ENCODE peak calls at places on chromosomes 3 and 15, in nine cellular contexts. C, S, M, D, P, K, U, Y and T are unnamed samples.

GRCh38 chr15:85768595-85769168 is 26.0 kb downstream of the KLHL25 start:
- DNase-seq in M (no peak), K (no peak), S (no peak), D (no peak), U (no peak), C (no peak), Y (no peak), P (no peak), T (no peak)

GRCh38 chr3:120855665-120856437 is 52.2 kb upstream of the STXBP5L start:
- DNase-seq in P (no peak), C (no peak), U (no peak), S (peak; percentile 74), D (no peak), K (peak; percentile 97), M (peak; percentile 82), Y (no peak), T (peak; percentile 52)

GRCh38 chr3:10349801-10350200 is 28.9 kb upstream of the SEC13 start:
- DNase-seq in P (no peak), Y (no peak), D (no peak), K (no peak), S (no peak), M (no peak), C (no peak), U (no peak), T (no peak)

GRCh38 chr3:153422314-153422713 is 260.3 kb downstream of the RAP2B start:
- DNase-seq in Y (no peak), C (no peak), U (no peak), D (no peak), M (no peak), P (no peak), S (no peak), K (no peak), T (no peak)

GRCh38 chr3:100184960-100185566 is 70.8 kb upstream of the FILIP1L start:
- DNase-seq in P (no peak), U (no peak), S (no peak), M (no peak), C (no peak), D (peak; percentile 26), Y (no peak), K (no peak), T (no peak)

GRCh38 chr15:74433592-74434259 is at the start of gene SEMA7A:
- DNase-seq in P (peak; percentile 92), K (peak; percentile 80), C (peak; percentile 80), S (peak; percentile 71), U (peak; percentile 74), M (peak; percentile 83), D (peak; percentile 83), Y (peak; percentile 88), T (peak; percentile 87)

GRCh38 chr3:44862221-44862637 is 517 bp downstream of the TMEM42 start:
- DNase-seq in Y (no peak), D (no peak), K (no peak), C (peak; percentile 8), U (peak; percentile 26), S (peak; percentile 19), M (peak; percentile 11), P (no peak), T (no peak)

GRCh38 chr3:139111392-139112229 is 66.9 kb upstream of the PRR23C start:
- DNase-seq in U (peak; percentile 79), K (peak; percentile 74), P (peak; percentile 75), D (peak; percentile 55), S (peak; percentile 55), M (peak; percentile 58), Y (peak; percentile 72), C (peak; percentile 51), T (peak; percentile 81)

GRCh38 chr3:156359337-156359736 is 195.6 kb downstream of the SSR3 start:
- DNase-seq in P (no peak), D (no peak), Y (no peak), U (no peak), S (no peak), M (no peak), C (no peak), K (no peak), T (no peak)

GRCh38 chr15:60580650-60581415 is 101.9 kb upstream of the ICE2 start:
- DNase-seq in U (no peak), K (peak; percentile 19), P (no peak), M (no peak), Y (no peak), C (no peak), S (no peak), D (no peak), T (no peak)

GRCh38 chr15:92650256-92650655 is 5.3 kb downstream of the FAM174B start:
- DNase-seq in S (no peak), P (no peak), K (no peak), C (no peak), D (no peak), Y (no peak), M (no peak), U (no peak), T (peak; percentile 25)

GRCh38 chr15:100193277-100193860 is 148.4 kb downstream of the ADAMTS17 start:
- DNase-seq in M (no peak), K (no peak), C (no peak), P (no peak), Y (peak; percentile 43), U (no peak), D (no peak), S (no peak), T (no peak)

GRCh38 chr3:151923901-151924300 is 50.5 kb downstream of the SUCNR1 start:
- DNase-seq in M (peak; percentile 77), U (no peak), D (no peak), C (no peak), P (no peak), S (peak; percentile 63), K (no peak), Y (no peak), T (no peak)

GRCh38 chr15:63030101-63030528 is 12.4 kb upstream of the TPM1 start:
- DNase-seq in K (no peak), P (no peak), M (no peak), D (no peak), S (peak; percentile 63), U (no peak), C (no peak), Y (no peak), T (peak; percentile 38)

GRCh38 chr15:55222588-55222987 is 25.8 kb upstream of the RSL24D1 start:
- DNase-seq in P (no peak), S (no peak), Y (no peak), K (no peak), D (no peak), M (no peak), C (no peak), U (no peak), T (no peak)

GRCh38 chr3:18649666-18650363 is 224.7 kb upstream of the SATB1 start:
- DNase-seq in S (no peak), K (no peak), D (no peak), C (no peak), Y (no peak), P (no peak), U (no peak), M (no peak), T (no peak)

GRCh38 chr15:57720861-57721260 is 14.3 kb downstream of the POLR2M start:
- DNase-seq in D (no peak), Y (no peak), C (no peak), K (no peak), P (no peak), U (no peak), M (no peak), S (peak; percentile 18), T (no peak)

GRCh38 chr3:49654955-49655556 is 19.1 kb upstream of the APEH start:
- DNase-seq in P (no peak), Y (no peak), C (no peak), M (no peak), U (no peak), D (no peak), K (no peak), S (no peak), T (no peak)

GRCh38 chr3:189530822-189531221 is 100.4 kb upstream of the TP63 start:
- DNase-seq in C (no peak), S (no peak), P (no peak), Y (no peak), M (peak; percentile 61), K (no peak), D (no peak), U (no peak), T (no peak)

GRCh38 chr3:197508924-197509775 is 46.6 kb downstream of the BDH1 start:
- DNase-seq in D (no peak), M (no peak), Y (no peak), S (no peak), C (no peak), P (no peak), U (no peak), K (no peak), T (no peak)

GRCh38 chr3:44883999-44884431 is 9.6 kb downstream of the TGM4 start:
- DNase-seq in C (no peak), D (peak; percentile 95), S (peak; percentile 95), K (peak; percentile 77), M (peak; percentile 99), P (no peak), Y (peak; percentile 46), U (no peak), T (no peak)

GRCh38 chr3:71447803-71448202 is 135.7 kb downstream of the FOXP1 start:
- DNase-seq in K (no peak), S (peak; percentile 46), Y (no peak), M (no peak), C (no peak), D (no peak), U (no peak), P (no peak), T (no peak)

GRCh38 chr15:56683925-56684324 is 49.4 kb downstream of the ZNF280D start:
- DNase-seq in C (no peak), S (no peak), Y (no peak), K (no peak), D (no peak), M (no peak), P (no peak), U (no peak), T (no peak)
- H3K4me3 ChIP-seq in C (no peak overlapping the region), S (no peak overlapping the region), Y (no peak overlapping the region), K (no peak overlapping the region), D (no peak overlapping the region), M (no peak overlapping the region), P (no peak overlapping the region), U (no peak overlapping the region), T (no peak overlapping the region)

DNA sequence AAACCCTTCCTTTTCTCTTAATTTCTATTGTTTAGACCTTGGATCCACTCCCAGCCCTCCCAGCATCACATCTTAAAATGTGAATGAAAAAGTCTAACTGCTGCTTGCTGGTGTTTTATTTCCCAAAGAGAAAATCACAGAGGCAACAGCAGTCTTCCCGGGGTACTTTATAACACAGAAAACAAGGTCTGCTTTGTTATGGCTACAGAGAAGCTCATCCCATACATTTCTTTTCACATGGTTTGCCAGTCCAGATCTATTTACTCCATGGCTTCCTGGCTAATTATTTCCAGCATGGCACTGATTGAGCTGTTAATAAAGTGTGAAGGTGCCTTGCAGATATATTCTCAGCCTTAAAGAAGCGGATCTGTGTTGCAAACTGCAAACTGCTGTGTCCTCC is 466.1 kb upstream of the CFAP20DC start:
- DNase-seq in S (no peak), U (no peak), K (no peak), D (no peak), C (no peak), M (no peak), Y (no peak), P (no peak), T (no peak)
- H3K4me3 ChIP-seq in S (no peak overlapping the region), U (no peak overlapping the region), K (no peak overlapping the region), D (no peak overlapping the region), C (no peak overlapping the region), M (no peak overlapping the region), Y (no peak overlapping the region), P (no peak overlapping the region), T (no peak overlapping the region)

GRCh38 chr15:40543631-40544294 is 21.1 kb downstream of the CCDC32 start:
- DNase-seq in D (no peak), U (no peak), C (no peak), M (no peak), P (no peak), S (no peak), K (no peak), Y (no peak), T (no peak)
- H3K4me3 ChIP-seq in D (no peak overlapping the region), U (no peak overlapping the region), C (no peak overlapping the region), M (no peak overlapping the region), P (no peak overlapping the region), S (no peak overlapping the region), K (no peak overlapping the region), Y (no peak overlapping the region), T (no peak overlapping the region)

GRCh38 chr3:79767194-79767952 is 425 bp downstream of the ROBO1 start:
- DNase-seq in U (no peak), Y (no peak), K (no peak), D (no peak), C (peak; percentile 48), M (peak; percentile 27), S (no peak), P (no peak), T (no peak)
- H3K4me3 ChIP-seq in U (no peak overlapping the region), Y (peak overlapping the region; percentile 60), K (no peak overlapping the region), D (no peak overlapping the region), C (peak overlapping the region; percentile 79), M (peak overlapping the region; percentile 69), S (no peak overlapping the region), P (no peak overlapping the region), T (peak overlapping the region; percentile 26)